ENCODE peak calls at places on chromosome 3, in ten cellular contexts. E is NCI-H2029, H is RWPE1, J is kidney epithelial cell, Y is fibroblast of the conjunctiva, N is lower lobe of right lung, S is astrocyte of the spinal cord, Q is suprapubic skin, Z is T-helper 17 cell, I is cardiac fibroblast. D is an unnamed sample.

GRCh38 chr3:184050217-184050847 is 2.5 kb upstream of the HTR3C start:
- DNase-seq in Y (no peak), N (no peak), Z (no peak), Q (no peak), J (no peak), H (no peak), E (peak), I (no peak), S (no peak), D (no peak)

GRCh38 chr3:113555138-113555537 is 22.8 kb downstream of the SIDT1 start:
- DNase-seq in Z (no peak), I (no peak), E (no peak), N (no peak), S (no peak), H (no peak), J (no peak), Y (no peak), Q (no peak), D (no peak)

GRCh38 chr3:157585386-157585785 is 82.2 kb upstream of the VEPH1 start:
- DNase-seq in S (no peak), Q (no peak), Y (no peak), N (no peak), J (no peak), I (peak), Z (no peak), H (no peak), E (no peak), D (no peak)

GRCh38 chr3:69240651-69241578 is 118.5 kb upstream of the LMOD3 start:
- DNase-seq in Q (no peak), E (no peak), Y (no peak), Z (no peak), S (no peak), I (no peak), H (no peak), N (peak), J (no peak), D (no peak)

GRCh38 chr3:105781871-105782270 is 86.9 kb downstream of the CBLB start:
- DNase-seq in S (peak), J (no peak), Y (no peak), Z (no peak), I (peak), H (no peak), E (no peak), Q (no peak), N (no peak), D (peak)

GRCh38 chr3:127691494-127691893 is 18.7 kb downstream of the ABTB1 start:
- DNase-seq in S (no peak), J (no peak), Y (no peak), Z (no peak), N (peak), H (no peak), I (no peak), E (no peak), Q (no peak), D (no peak)

GRCh38 chr3:170809975-170810357 is 60.0 kb downstream of the RPL22L1 start:
- DNase-seq in H (peak), J (no peak), Q (no peak), I (peak), Y (no peak), S (peak), Z (no peak), N (no peak), E (no peak), D (peak)

GRCh38 chr3:139457066-139457465 is 19.2 kb downstream of the RBP2 start:
- DNase-seq in J (no peak), N (no peak), Y (no peak), Z (no peak), Q (no peak), I (no peak), H (peak), E (no peak), S (no peak), D (no peak)

GRCh38 chr3:128366136-128366535 is 100.6 kb downstream of the DNAJB8 start:
- DNase-seq in E (no peak), I (no peak), N (no peak), H (no peak), S (no peak), J (no peak), Z (no peak), Y (no peak), Q (no peak), D (no peak)

GRCh38 chr3:120798346-120798745 is 55.8 kb downstream of the GTF2E1 start:
- DNase-seq in Y (no peak), N (no peak), S (no peak), Q (no peak), I (peak), J (no peak), E (no peak), Z (no peak), H (no peak), D (no peak)

GRCh38 chr3:146218880-146219866 is 31.7 kb downstream of the PLSCR4 start:
- DNase-seq in Q (no peak), S (peak), N (no peak), Z (no peak), H (peak), Y (peak), E (peak), I (peak), J (no peak), D (peak)

GRCh38 chr3:195855471-195856409 is 44.0 kb upstream of the MUC4 start:
- DNase-seq in Q (no peak), S (no peak), Z (no peak), H (no peak), I (no peak), Y (no peak), J (no peak), E (no peak), N (no peak), D (no peak)

GRCh38 chr3:146072824-146073223 is 88.2 kb downstream of the PLOD2 start:
- DNase-seq in I (no peak), N (no peak), Q (no peak), Y (no peak), Z (no peak), E (no peak), J (no peak), H (no peak), S (peak), D (peak)

GRCh38 chr3:105284876-105285275 is 81.8 kb upstream of the ALCAM start:
- DNase-seq in H (no peak), I (peak), Q (no peak), J (no peak), E (no peak), Y (no peak), Z (no peak), N (no peak), S (no peak), D (no peak)

GRCh38 chr3:78258798-78259197 is 1218.9 kb downstream of the ROBO2 start:
- DNase-seq in Z (no peak), H (no peak), S (peak), Y (peak), N (no peak), E (no peak), I (peak), Q (no peak), J (no peak), D (peak)

GRCh38 chr3:141152801-141153678 is 78.6 kb upstream of the PXYLP1 start:
- DNase-seq in H (no peak), N (no peak), Y (no peak), J (no peak), E (peak), Q (no peak), Z (no peak), S (no peak), I (no peak), D (no peak)

GRCh38 chr3:39383190-39383912 is at the start of gene SLC25A38:
- DNase-seq in I (peak), E (no peak), Z (peak), Q (peak), N (peak), Y (peak), J (peak), H (peak), S (peak), D (peak)

GRCh38 chr3:31077021-31077601 is 182.7 kb upstream of the GADL1 start:
- DNase-seq in H (peak), Z (no peak), N (no peak), S (peak), I (peak), Y (peak), J (peak), E (no peak), Q (no peak), D (peak)

GRCh38 chr3:184391266-184391665 is 11.4 kb downstream of the CHRD start:
- DNase-seq in S (no peak), N (no peak), E (no peak), I (no peak), Y (no peak), J (peak), Q (no peak), H (no peak), Z (no peak), D (no peak)

GRCh38 chr3:102038477-102039142 is 189.3 kb downstream of the NFKBIZ start:
- DNase-seq in H (no peak), Y (no peak), I (no peak), Z (no peak), Q (no peak), E (no peak), S (no peak), N (no peak), J (no peak), D (no peak)

GRCh38 chr3:187736418-187736871 is 8.8 kb downstream of the BCL6 start:
- DNase-seq in S (peak), H (no peak), Z (no peak), Q (no peak), N (peak), Y (no peak), J (no peak), E (no peak), I (peak), D (peak)

GRCh38 chr3:113906568-113907140 is 41.2 kb upstream of the ZDHHC23 start:
- DNase-seq in Z (no peak), J (no peak), S (no peak), H (no peak), Q (no peak), N (no peak), E (no peak), Y (no peak), I (no peak), D (no peak)

GRCh38 chr3:195774917-195775316 is 36.8 kb downstream of the MUC4 start:
- DNase-seq in E (no peak), Q (no peak), N (peak), H (no peak), Y (no peak), S (peak), J (no peak), I (peak), Z (no peak), D (peak)

GRCh38 chr3:142445816-142446254 is 2.0 kb downstream of the XRN1 start:
- DNase-seq in H (no peak), Q (no peak), I (peak), Y (peak), N (no peak), S (peak), Z (no peak), E (no peak), J (no peak), D (peak)

GRCh38 chr3:2771711-2772110 is 338.5 kb downstream of the IL5RA start:
- DNase-seq in I (no peak), J (no peak), Y (no peak), N (no peak), S (no peak), Q (no peak), E (no peak), Z (no peak), H (no peak), D (no peak)

GRCh38 chr3:49422379-49423248 is at the start of gene AMT:
- DNase-seq in Q (no peak), E (no peak), I (no peak), H (no peak), S (peak), J (no peak), N (peak), Z (no peak), Y (no peak), D (no peak)

GRCh38 chr3:196237203-196237602 is 20.9 kb downstream of the SLC51A start:
- DNase-seq in E (no peak), Y (no peak), Z (no peak), N (no peak), J (no peak), H (no peak), Q (no peak), I (no peak), S (no peak), D (no peak)

GRCh38 chr3:126344380-126345041 is 12.7 kb downstream of the KLF15 start:
- DNase-seq in Y (no peak), J (no peak), S (no peak), Q (peak), E (no peak), Z (no peak), I (no peak), N (peak), H (no peak), D (no peak)